ENCODE peak calls at places on chromosomes 4 and X, in ten cellular contexts. K is glutamatergic neuron; J is upper lobe of right lung; M is A549; Y is B cell; C is activated CD8-positive, alpha-beta T cell treated with anti-CD3 and anti-CD28 coated beads for 36 hours; D is WERI-Rb-1; R is IMR-90; N is mammary epithelial cell; H is GM23338. S is an unnamed sample.
A peak's percentile ranks its signal among the peaks of the same experiment; 100 is the strongest.

GRCh38 chr4:77268108-77268507 is 111.1 kb downstream of the CCNG2 start:
- DNase-seq in C (no peak), H (no peak), D (no peak), Y (no peak), M (no peak), J (no peak), K (no peak), R (no peak), N (no peak), S (no peak)

GRCh38 chr4:41969666-41970065 is 11.9 kb upstream of the DCAF4L1 start:
- DNase-seq in H (no peak), N (no peak), M (no peak), Y (no peak), K (no peak), J (no peak), C (no peak), R (no peak), D (no peak), S (no peak)

GRCh38 chrX:11766487-11766886 is 8.4 kb downstream of the MSL3 start:
- DNase-seq in R (no peak), K (no peak), N (no peak), M (no peak), H (no peak), Y (no peak), D (no peak), C (peak; percentile 40), J (no peak), S (no peak)

GRCh38 chrX:75746891-75747639 is 38.0 kb downstream of the MAGEE2 start:
- DNase-seq in D (no peak), K (peak; percentile 64), C (peak; percentile 37), Y (peak; percentile 51), N (no peak), H (peak; percentile 52), R (no peak), M (peak; percentile 17), J (peak; percentile 67), S (peak; percentile 17)

GRCh38 chrX:95318882-95319281 is 1365.8 kb upstream of the DIAPH2 start:
- DNase-seq in K (no peak), M (peak; percentile 9), N (peak; percentile 19), J (no peak), R (no peak), Y (no peak), C (no peak), H (peak; percentile 62), D (peak; percentile 16), S (peak; percentile 5)

GRCh38 chr4:82797591-82798081 is 960 bp downstream of the SCD5 start:
- DNase-seq in H (peak; percentile 46), N (peak; percentile 46), M (peak; percentile 26), K (peak; percentile 51), D (peak; percentile 31), R (peak; percentile 34), C (peak; percentile 22), Y (peak; percentile 21), J (no peak), S (peak; percentile 16)

GRCh38 chrX:41480508-41481260 is 33.5 kb downstream of the NYX start:
- DNase-seq in H (no peak), C (no peak), R (no peak), N (no peak), K (no peak), M (no peak), D (no peak), J (peak; percentile 65), Y (no peak), S (no peak)

GRCh38 chrX:17697191-17697590 is 40.1 kb upstream of the SCML1 start:
- DNase-seq in H (no peak), C (no peak), Y (no peak), N (peak; percentile 39), D (no peak), K (no peak), J (no peak), M (no peak), R (peak; percentile 15), S (no peak)

GRCh38 chr4:123363729-123364128 is 32.9 kb upstream of the SPRY1 start:
- DNase-seq in N (no peak), D (no peak), H (no peak), J (no peak), Y (peak; percentile 48), R (no peak), K (no peak), M (no peak), C (no peak), S (peak; percentile 62)

DNA sequence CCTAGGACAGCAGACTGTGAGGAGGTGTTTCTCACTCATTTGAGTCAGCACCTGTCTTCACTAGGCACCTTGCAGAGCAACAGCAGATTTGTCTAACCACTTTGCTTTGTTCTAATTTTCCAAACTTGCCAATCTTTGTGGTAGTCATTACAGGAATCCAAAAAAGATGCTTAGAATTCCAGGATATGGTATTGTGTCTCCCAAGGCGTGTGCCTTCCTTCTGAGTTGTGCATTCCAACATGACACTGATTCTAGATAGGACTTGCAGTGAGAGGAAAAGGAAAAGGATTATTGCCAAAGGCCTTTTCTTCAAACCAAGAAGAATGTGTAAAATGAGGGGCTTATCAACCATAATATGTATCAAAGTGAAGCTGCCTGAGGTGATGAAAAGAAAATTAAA is 126.2 kb downstream of the MAPK10 start:
- DNase-seq in J (no peak), Y (no peak), H (no peak), C (no peak), M (no peak), D (no peak), K (no peak), R (peak; percentile 15), N (peak; percentile 41), S (no peak)
- TF ChIP-seq CTCF in J (no peak), Y (no peak), H (no peak), C (no peak), M (no peak), D (no peak), K (no peak), R (no peak), N (no peak), S (no peak)

DNA sequence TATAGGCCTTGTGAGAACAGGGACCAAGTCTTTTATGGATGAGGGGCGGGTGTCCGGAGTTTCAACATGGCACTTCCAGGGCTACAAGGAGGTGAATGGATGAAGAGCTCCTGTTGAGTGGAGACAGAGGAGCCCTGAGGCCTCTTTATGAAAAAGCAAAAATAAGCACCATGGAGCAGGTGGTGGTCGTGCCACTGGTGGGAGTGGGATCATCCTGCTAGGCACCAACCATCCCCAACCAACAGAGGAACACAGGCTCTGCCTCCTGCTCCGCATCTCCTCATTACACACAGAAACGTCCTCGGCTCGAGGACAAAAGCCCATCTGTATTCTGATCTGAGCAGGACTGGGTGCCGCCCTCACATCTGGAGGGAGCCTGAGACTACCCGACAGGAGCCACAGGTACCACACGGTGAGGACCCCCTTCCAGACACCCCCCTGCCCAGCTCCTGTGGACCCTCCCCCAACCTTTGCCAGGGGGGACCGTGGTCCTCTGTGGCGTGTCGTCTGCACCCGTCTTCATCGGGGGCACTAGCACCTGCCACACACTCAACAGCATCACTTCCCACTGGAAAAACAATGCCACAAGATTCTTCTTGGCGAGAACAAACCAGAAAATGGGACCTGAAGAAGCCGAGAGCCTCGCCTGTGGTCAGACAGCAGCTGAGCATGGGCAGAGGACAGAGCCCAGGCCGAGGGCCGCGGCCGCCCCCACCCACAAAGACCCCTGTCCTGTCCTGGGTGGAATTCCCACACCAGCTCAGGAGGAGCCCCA is 3.9 kb upstream of the PDE6B start:
- DNase-seq in D (no peak), N (no peak), H (no peak), Y (no peak), K (no peak), R (no peak), C (no peak), M (no peak), J (no peak), S (no peak)
- TF ChIP-seq CTCF in D (no peak), N (no peak), H (no peak), Y (no peak), K (no peak), R (no peak), C (no peak), M (no peak), J (no peak), S (no peak)

GRCh38 chr4:72909461-72909860 is 160.1 kb downstream of the COX18 start:
- DNase-seq in H (peak; percentile 77), R (no peak), N (peak; percentile 14), K (no peak), J (no peak), D (peak; percentile 18), M (no peak), C (no peak), Y (no peak), S (no peak)
- TF ChIP-seq CTCF in H (peak; percentile 83), R (peak; percentile 10), N (peak; percentile 36), K (peak; percentile 16), J (peak; percentile 50), D (peak; percentile 51), M (no peak), C (no peak), Y (no peak), S (peak; percentile 5)

DNA sequence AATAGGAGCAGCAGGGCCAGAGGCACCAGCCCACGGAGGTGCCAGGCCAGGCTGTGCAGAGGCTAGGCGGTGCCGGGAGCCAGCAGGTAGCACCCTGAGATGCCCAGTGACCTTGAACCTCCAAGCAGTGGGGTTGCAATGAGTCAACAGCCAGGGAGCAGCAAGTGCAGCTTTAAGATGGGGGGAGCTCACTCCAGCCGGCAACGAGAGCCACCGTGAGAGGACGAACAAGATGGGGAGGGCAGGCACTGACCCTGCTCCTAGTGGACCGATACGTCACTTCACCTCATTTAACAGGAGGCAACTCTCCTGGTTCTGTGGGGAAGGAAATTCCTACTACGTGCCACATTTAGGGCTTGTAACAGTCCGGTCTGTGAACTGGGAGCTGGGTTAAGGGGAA is 4.8 kb downstream of the LETM1 start:
- DNase-seq in D (no peak), K (no peak), H (no peak), R (no peak), N (no peak), C (no peak), J (no peak), Y (no peak), M (no peak), S (no peak)
- TF ChIP-seq CTCF in D (no peak), K (no peak), H (no peak), R (no peak), N (no peak), C (no peak), J (no peak), Y (no peak), M (no peak), S (no peak)

S was measured in GM12865.